ENCODE peak calls at places on chromosome 3, in ten cellular contexts. J is heart right ventricle; F is progenitor cell of endocrine pancreas; Y is brain microvascular endothelial cell; M is stimulated activated CD8-positive, alpha-beta memory T cell treated with anti-CD3 and anti-CD28 coated beads, Interleukin-15, amount 100 ng/mL, for 1 hour; E is cardiac fibroblast; B is gastrocnemius medialis; S is stimulated activated effector memory CD8-positive, alpha-beta T cell treated with anti-CD3 and anti-CD28 coated beads, Interleukin-12 subunit alpha, Interleukin-12 subunit beta, amount 100 ng/mL, for 72 hours; I is substantia nigra; H is fibroblast of mammary gland. W is an unnamed sample.

GRCh38 chr3:152376351-152377183 is 107.8 kb downstream of the MBNL1 start:
- DNase-seq in J (no peak), F (no peak), Y (no peak), M (no peak), E (peak; percentile 76), B (no peak), S (no peak), I (no peak), H (peak; percentile 68), W (no peak)

GRCh38 chr3:71498053-71498452 is 85.5 kb downstream of the FOXP1 start:
- DNase-seq in J (no peak), F (no peak), Y (no peak), M (no peak), E (no peak), B (no peak), S (no peak), I (no peak), H (no peak), W (no peak)

GRCh38 chr3:15757824-15758223 is 40.0 kb downstream of the ANKRD28 start:
- DNase-seq in J (no peak), F (no peak), Y (no peak), M (no peak), E (no peak), B (no peak), S (no peak), I (no peak), H (no peak), W (no peak)

GRCh38 chr3:141845407-141846049 is 30.9 kb upstream of the ATP1B3 start:
- DNase-seq in J (no peak), F (no peak), Y (no peak), M (peak; percentile 10), E (no peak), B (no peak), S (no peak), I (no peak), H (no peak), W (no peak)

GRCh38 chr3:113194747-113195400 is 16.5 kb upstream of the BOC start:
- DNase-seq in J (no peak), F (no peak), Y (no peak), M (no peak), E (no peak), B (no peak), S (no peak), I (no peak), H (no peak), W (no peak)

GRCh38 chr3:116339441-116340028 is 105.8 kb downstream of the LSAMP start:
- DNase-seq in J (no peak), F (no peak), Y (peak; percentile 26), M (no peak), E (peak; percentile 1), B (no peak), S (no peak), I (no peak), H (peak; percentile 65), W (no peak)

GRCh38 chr3:111321786-111322185 is 220.2 kb upstream of the CD96 start:
- DNase-seq in J (no peak), F (no peak), Y (no peak), M (no peak), E (no peak), B (no peak), S (no peak), I (no peak), H (no peak), W (no peak)

GRCh38 chr3:154992655-154993054 is 87.5 kb upstream of the MME start:
- DNase-seq in J (no peak), F (no peak), Y (no peak), M (no peak), E (no peak), B (no peak), S (no peak), I (no peak), H (no peak), W (no peak)

GRCh38 chr3:194871143-194871863 is 185.6 kb downstream of the FAM43A start:
- DNase-seq in J (no peak), F (peak; percentile 29), Y (peak; percentile 85), M (no peak), E (peak; percentile 86), B (peak; percentile 55), S (no peak), I (no peak), H (peak; percentile 95), W (peak; percentile 90)

GRCh38 chr3:53243165-53243564 is 12.7 kb downstream of the TKT start:
- DNase-seq in J (no peak), F (no peak), Y (peak; percentile 53), M (no peak), E (peak; percentile 69), B (no peak), S (no peak), I (no peak), H (peak; percentile 76), W (peak; percentile 90)

GRCh38 chr3:196287066-196287404 is 491 bp downstream of the PCYT1A start:
- DNase-seq in J (peak; percentile 31), F (no peak), Y (no peak), M (no peak), E (peak; percentile 36), B (peak; percentile 12), S (no peak), I (no peak), H (peak; percentile 23), W (no peak)

GRCh38 chr3:160629491-160629890 is 47.5 kb upstream of the ARL14 start:
- DNase-seq in J (no peak), F (no peak), Y (no peak), M (no peak), E (no peak), B (no peak), S (no peak), I (no peak), H (no peak), W (no peak)

GRCh38 chr3:185332026-185332735 is 30.8 kb upstream of the MAP3K13 start:
- DNase-seq in J (no peak), F (no peak), Y (peak; percentile 28), M (no peak), E (peak; percentile 81), B (no peak), S (no peak), I (no peak), H (peak; percentile 56), W (no peak)

GRCh38 chr3:105691053-105691452 is 177.8 kb downstream of the CBLB start:
- DNase-seq in J (no peak), F (no peak), Y (no peak), M (no peak), E (no peak), B (no peak), S (no peak), I (no peak), H (no peak), W (no peak)

GRCh38 chr3:187709155-187709554 is 6.8 kb upstream of the RTP2 start:
- DNase-seq in J (no peak), F (no peak), Y (no peak), M (no peak), E (no peak), B (no peak), S (no peak), I (no peak), H (no peak), W (no peak)

GRCh38 chr3:72587282-72587681 is 261.0 kb downstream of the SHQ1 start:
- DNase-seq in J (no peak), F (no peak), Y (no peak), M (no peak), E (no peak), B (no peak), S (no peak), I (no peak), H (no peak), W (no peak)

GRCh38 chr3:170961616-170962400 is 53.4 kb upstream of the EIF5A2 start:
- DNase-seq in J (no peak), F (no peak), Y (peak; percentile 16), M (no peak), E (peak; percentile 77), B (no peak), S (no peak), I (no peak), H (peak; percentile 64), W (peak; percentile 30)

GRCh38 chr3:126460386-126460785 is 15.3 kb downstream of the ZXDC start:
- DNase-seq in J (no peak), F (no peak), Y (no peak), M (no peak), E (no peak), B (no peak), S (no peak), I (no peak), H (no peak), W (no peak)

GRCh38 chr3:187616307-187616939 is 53.8 kb downstream of the SST start:
- DNase-seq in J (peak; percentile 34), F (no peak), Y (peak; percentile 25), M (peak; percentile 12), E (peak; percentile 71), B (no peak), S (peak; percentile 47), I (no peak), H (peak; percentile 68), W (peak; percentile 36)

GRCh38 chr3:141659821-141660597 is 78.1 kb upstream of the RNF7 start:
- DNase-seq in J (peak; percentile 55), F (peak; percentile 63), Y (peak; percentile 17), M (no peak), E (peak; percentile 27), B (no peak), S (no peak), I (peak; percentile 32), H (no peak), W (peak; percentile 82)

GRCh38 chr3:58801541-58801940 is 135.0 kb upstream of the FAM3D start:
- DNase-seq in J (no peak), F (no peak), Y (no peak), M (no peak), E (no peak), B (no peak), S (no peak), I (no peak), H (no peak), W (no peak)

GRCh38 chr3:150049317-150049716 is 78.6 kb upstream of the PFN2 start:
- DNase-seq in J (no peak), F (no peak), Y (no peak), M (no peak), E (peak; percentile 18), B (no peak), S (no peak), I (no peak), H (peak; percentile 38), W (no peak)

GRCh38 chr3:150751781-150752263 is 11.1 kb downstream of the SIAH2 start:
- DNase-seq in J (no peak), F (no peak), Y (no peak), M (no peak), E (no peak), B (no peak), S (no peak), I (no peak), H (no peak), W (no peak)

GRCh38 chr3:10248184-10248983 is at the start of gene TATDN2:
- DNase-seq in J (peak; percentile 97), F (peak; percentile 80), Y (peak; percentile 91), M (peak; percentile 77), E (peak; percentile 97), B (peak; percentile 97), S (peak; percentile 77), I (peak; percentile 58), H (peak; percentile 97), W (peak; percentile 98)

GRCh38 chr3:197736010-197736490 is 654 bp downstream of the RUBCN start:
- DNase-seq in J (peak; percentile 18), F (no peak), Y (no peak), M (peak; percentile 10), E (no peak), B (no peak), S (peak; percentile 36), I (no peak), H (no peak), W (peak; percentile 52)

GRCh38 chr3:78204977-78205376 is 1165.1 kb downstream of the ROBO2 start:
- DNase-seq in J (peak; percentile 3), F (no peak), Y (peak; percentile 82), M (no peak), E (peak; percentile 78), B (no peak), S (no peak), I (no peak), H (peak; percentile 70), W (peak; percentile 26)

GRCh38 chr3:72997421-72997961 is 880 bp downstream of the PPP4R2 start:
- DNase-seq in J (peak; percentile 49), F (no peak), Y (peak; percentile 49), M (peak; percentile 11), E (peak; percentile 76), B (no peak), S (no peak), I (no peak), H (peak; percentile 69), W (peak; percentile 50)

GRCh38 chr3:98577178-98577895 is 16.1 kb downstream of the CPOX start:
- DNase-seq in J (no peak), F (no peak), Y (peak; percentile 35), M (no peak), E (peak; percentile 41), B (no peak), S (no peak), I (no peak), H (peak; percentile 67), W (no peak)

W was measured in D341Med.